ENCODE peak calls at places on chromosomes 6 and 20, in five cellular contexts. R is sigmoid colon, Y is K562, V is left lung, Q is small intestine. C is an unnamed sample.

GRCh38 chr6:137759624-137760023 is 107.4 kb upstream of the TNFAIP3 start:
- DNase-seq in R (no peak), Y (no peak), V (no peak), Q (no peak), C (no peak)

GRCh38 chr6:110039996-110040383 is 61.9 kb downstream of the GPR6 start:
- DNase-seq in R (no peak), Y (no peak), V (no peak), Q (peak; percentile 48), C (peak; percentile 9)

GRCh38 chr6:105986998-105987397 is 99.1 kb upstream of the PRDM1 start:
- DNase-seq in R (no peak), Y (no peak), V (no peak), Q (no peak), C (no peak)

GRCh38 chr6:143772662-143773061 is 70.5 kb upstream of the LTV1 start:
- DNase-seq in R (no peak), Y (no peak), V (no peak), Q (no peak), C (no peak)

GRCh38 chr6:23851551-23851950 is 274.5 kb upstream of the NRSN1 start:
- DNase-seq in R (no peak), Y (no peak), V (no peak), Q (no peak), C (no peak)

GRCh38 chr6:111642463-111643158 is 36.9 kb upstream of the TRAF3IP2 start:
- DNase-seq in R (peak; percentile 78), Y (no peak), V (no peak), Q (peak; percentile 78), C (peak; percentile 66)

GRCh38 chr20:6924681-6925080 is 157.2 kb downstream of the BMP2 start:
- DNase-seq in R (no peak), Y (no peak), V (no peak), Q (no peak), C (no peak)

GRCh38 chr6:133184798-133185380 is 56.3 kb upstream of the EYA4 start:
- DNase-seq in R (no peak), Y (no peak), V (no peak), Q (no peak), C (peak; percentile 53)

GRCh38 chr20:23122959-23123655 is 37.0 kb upstream of the CD93 start:
- DNase-seq in R (peak; percentile 46), Y (no peak), V (no peak), Q (no peak), C (no peak)

GRCh38 chr20:2093200-2093781 is 8.3 kb upstream of the STK35 start:
- DNase-seq in R (no peak), Y (peak; percentile 22), V (no peak), Q (peak; percentile 57), C (no peak)

GRCh38 chr6:149026530-149026942 is 279.7 kb downstream of the UST start:
- DNase-seq in R (no peak), Y (peak; percentile 66), V (no peak), Q (no peak), C (peak; percentile 98)

GRCh38 chr6:99822741-99823512 is 171.1 kb downstream of the MCHR2 start:
- DNase-seq in R (no peak), Y (peak; percentile 25), V (no peak), Q (peak; percentile 17), C (peak; percentile 82)

GRCh38 chr6:3195695-3196497 is 31.6 kb downstream of the TUBB2B start:
- DNase-seq in R (no peak), Y (peak; percentile 39), V (no peak), Q (peak; percentile 13), C (no peak)

GRCh38 chr6:125154184-125155135 is 887 bp downstream of the TPD52L1 start:
- DNase-seq in R (peak; percentile 68), Y (peak; percentile 51), V (peak; percentile 82), Q (peak; percentile 34), C (no peak)

GRCh38 chr6:145151624-145152023 is 583.7 kb downstream of the EPM2A start:
- DNase-seq in R (no peak), Y (no peak), V (no peak), Q (no peak), C (peak; percentile 5)

GRCh38 chr20:57529810-57530209 is 4.9 kb upstream of the CTCFL start:
- DNase-seq in R (no peak), Y (no peak), V (no peak), Q (no peak), C (no peak)

GRCh38 chr20:60977896-60978295 is 274.2 kb upstream of the CDH4 start:
- DNase-seq in R (no peak), Y (no peak), V (no peak), Q (no peak), C (no peak)

GRCh38 chr6:159828074-159828473 is 28.0 kb downstream of the PNLDC1 start:
- DNase-seq in R (no peak), Y (no peak), V (no peak), Q (no peak), C (peak; percentile 14)

GRCh38 chr20:8018928-8019177 is 708 bp downstream of the TMX4 start:
- DNase-seq in R (no peak), Y (no peak), V (no peak), Q (no peak), C (peak; percentile 15)

GRCh38 chr6:133410628-133411027 is 169.5 kb downstream of the EYA4 start:
- DNase-seq in R (no peak), Y (no peak), V (no peak), Q (no peak), C (no peak)

GRCh38 chr6:20723236-20723635 is 189.0 kb downstream of the CDKAL1 start:
- DNase-seq in R (no peak), Y (no peak), V (peak; percentile 59), Q (no peak), C (no peak)

GRCh38 chr20:36344517-36345132 is 38.5 kb downstream of the DLGAP4 start:
- DNase-seq in R (no peak), Y (peak; percentile 79), V (peak; percentile 23), Q (peak; percentile 33), C (peak; percentile 42)

GRCh38 chr6:41424370-41425058 is 89.1 kb downstream of the NCR2 start:
- DNase-seq in R (peak; percentile 90), Y (peak; percentile 85), V (no peak), Q (peak; percentile 83), C (peak; percentile 71)

GRCh38 chr20:9147553-9148024 is 78.7 kb downstream of the PLCB4 start:
- DNase-seq in R (no peak), Y (no peak), V (no peak), Q (no peak), C (peak; percentile 73)

GRCh38 chr6:20350215-20350614 is 51.5 kb upstream of the E2F3 start:
- DNase-seq in R (no peak), Y (no peak), V (no peak), Q (no peak), C (peak; percentile 57)

GRCh38 chr6:75296811-75297779 is 12.5 kb upstream of the TMEM30A start:
- DNase-seq in R (no peak), Y (peak; percentile 34), V (no peak), Q (peak; percentile 68), C (peak; percentile 71)

DNA sequence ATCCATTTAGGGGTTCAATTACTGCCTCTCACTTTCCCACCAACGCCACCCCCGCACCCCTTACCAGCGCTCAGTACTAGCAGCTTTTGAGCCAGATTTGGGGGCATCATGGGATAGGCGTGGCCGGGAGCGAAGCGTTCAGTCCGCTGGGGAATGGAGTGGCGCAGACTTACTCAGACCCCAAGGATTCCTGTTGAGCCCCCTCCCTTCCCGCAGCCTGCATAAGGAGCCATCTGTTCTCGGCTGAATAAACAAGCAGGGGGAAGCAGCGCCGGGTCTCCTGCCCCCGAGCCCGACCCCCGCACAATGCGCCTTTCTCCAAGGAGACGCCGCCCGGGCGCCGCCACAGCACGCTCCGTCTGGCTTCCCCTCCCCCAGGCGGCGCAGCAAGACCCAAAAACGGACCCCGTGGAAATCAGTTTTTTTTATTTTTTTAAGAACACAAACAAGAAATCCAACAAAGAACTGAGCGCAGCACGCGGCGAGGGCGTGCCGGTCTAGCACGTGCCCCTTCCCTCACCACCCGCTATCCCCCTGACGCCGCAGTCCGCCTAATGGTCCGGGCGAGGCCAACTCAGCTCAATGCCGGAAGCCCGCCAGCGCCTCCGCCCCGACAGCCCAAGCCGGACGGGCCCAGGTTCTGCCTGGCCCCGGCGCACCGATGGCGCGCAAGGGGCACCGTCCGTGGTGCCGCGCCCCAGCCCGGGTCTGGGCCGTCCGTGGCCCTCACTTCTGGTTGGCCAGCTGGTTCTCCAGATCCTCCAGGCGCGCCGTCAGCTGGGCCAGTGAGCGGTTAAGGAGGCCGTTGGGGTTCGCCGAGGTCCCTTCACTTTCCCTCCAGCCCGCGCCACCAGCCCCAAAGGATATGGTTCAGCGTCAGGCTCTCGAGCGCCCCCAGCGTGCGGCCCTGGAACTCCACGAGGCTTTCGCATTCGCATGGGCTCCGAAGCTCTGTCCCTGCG is 13.3 kb upstream of the RBPJL start:
- DNase-seq in R (peak; percentile 87), Y (peak; percentile 85), V (peak; percentile 97), Q (peak; percentile 73), C (peak; percentile 46)
- H3K27ac ChIP-seq in R (no peak overlapping the region), Y (no peak overlapping the region), V (peak overlapping the region; percentile 7), Q (no peak overlapping the region), C (no peak overlapping the region)

GRCh38 chr6:108661430-108661829 is 100.7 kb downstream of the FOXO3 start:
- DNase-seq in R (no peak), Y (no peak), V (no peak), Q (peak; percentile 59), C (peak; percentile 82)
- H3K27ac ChIP-seq in R (no peak overlapping the region), Y (no peak overlapping the region), V (no peak overlapping the region), Q (no peak overlapping the region), C (no peak overlapping the region)

DNA sequence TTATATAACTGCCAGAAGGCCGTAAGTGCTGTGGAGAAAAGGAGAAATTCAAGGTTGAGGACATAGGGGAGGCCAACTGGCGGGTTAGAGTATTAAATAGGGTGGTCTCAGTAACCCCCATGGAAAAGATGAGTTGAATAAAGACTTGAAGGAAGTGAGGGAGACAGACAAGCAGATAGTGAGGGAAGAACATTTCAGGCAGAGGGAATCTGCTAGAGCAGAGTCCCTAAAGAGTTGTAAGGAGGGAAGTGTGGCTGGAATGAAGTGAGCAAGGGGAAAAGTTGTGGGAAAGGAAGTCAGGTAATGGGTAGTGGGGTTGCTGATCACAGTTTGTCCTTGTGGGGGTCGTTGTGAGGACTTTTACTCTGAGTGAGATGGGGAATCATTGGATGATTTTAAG is 1.4 kb downstream of the KIFC1 start:
- DNase-seq in R (no peak), Y (no peak), V (no peak), Q (no peak), C (no peak)
- H3K27ac ChIP-seq in R (no peak overlapping the region), Y (peak overlapping the region; percentile 89), V (no peak overlapping the region), Q (no peak overlapping the region), C (no peak overlapping the region)

GRCh38 chr6:25931411-25931709 is 869 bp upstream of the SLC17A2 start:
- DNase-seq in R (no peak), Y (no peak), V (no peak), Q (no peak), C (no peak)
- H3K27ac ChIP-seq in R (no peak overlapping the region), Y (no peak overlapping the region), V (no peak overlapping the region), Q (no peak overlapping the region), C (no peak overlapping the region)

GRCh38 chr6:168533428-168533827 is 92.4 kb downstream of the SMOC2 start:
- DNase-seq in R (no peak), Y (no peak), V (no peak), Q (no peak), C (no peak)
- H3K27ac ChIP-seq in R (no peak overlapping the region), Y (no peak overlapping the region), V (no peak overlapping the region), Q (no peak overlapping the region), C (no peak overlapping the region)

GRCh38 chr6:81950877-81951276 is 198.4 kb upstream of the TENT5A start:
- DNase-seq in R (no peak), Y (no peak), V (no peak), Q (no peak), C (peak; percentile 85)
- H3K27ac ChIP-seq in R (no peak overlapping the region), Y (no peak overlapping the region), V (no peak overlapping the region), Q (no peak overlapping the region), C (no peak overlapping the region)

C was measured in IMR-90.